ENCODE peak calls at places on chromosomes 6 and 20, in eight cellular contexts. One of them, this sample, is unnamed.

GRCh38 chr6:44920952-44921491 is 407.1 kb upstream of the RUNX2 start:
- DNase-seq in NCI-H1105: no peak
- DNase-seq in central memory CD4-positive, alpha-beta T cell: no peak
- DNase-seq in stimulated activated CD4-positive, alpha-beta T cell treated with anti-CD3 and anti-CD28 coated beads, Interleukin-15, amount 100 ng/mL, for 1 hour: no peak
- DNase-seq in DND-41: no peak
- DNase-seq in glutamatergic neuron: no peak
- DNase-seq in globus pallidus: no peak
- DNase-seq in iPS DF 6.9: no peak
- DNase-seq in this sample: no peak

GRCh38 chr6:135601857-135602256 is 104.3 kb upstream of the AHI1 start:
- DNase-seq in NCI-H1105: no peak
- DNase-seq in central memory CD4-positive, alpha-beta T cell: no peak
- DNase-seq in stimulated activated CD4-positive, alpha-beta T cell treated with anti-CD3 and anti-CD28 coated beads, Interleukin-15, amount 100 ng/mL, for 1 hour: no peak
- DNase-seq in DND-41: no peak
- DNase-seq in glutamatergic neuron: no peak
- DNase-seq in globus pallidus: no peak
- DNase-seq in iPS DF 6.9: no peak
- DNase-seq in this sample: no peak

GRCh38 chr6:163839296-163839695 is 424.8 kb downstream of the QKI start:
- DNase-seq in NCI-H1105: no peak
- DNase-seq in central memory CD4-positive, alpha-beta T cell: no peak
- DNase-seq in stimulated activated CD4-positive, alpha-beta T cell treated with anti-CD3 and anti-CD28 coated beads, Interleukin-15, amount 100 ng/mL, for 1 hour: no peak
- DNase-seq in DND-41: no peak
- DNase-seq in glutamatergic neuron: no peak
- DNase-seq in globus pallidus: no peak
- DNase-seq in iPS DF 6.9: no peak
- DNase-seq in this sample: no peak

GRCh38 chr6:27254566-27254965 is 7.1 kb downstream of the PRSS16 start:
- DNase-seq in NCI-H1105: no peak
- DNase-seq in central memory CD4-positive, alpha-beta T cell: no peak
- DNase-seq in stimulated activated CD4-positive, alpha-beta T cell treated with anti-CD3 and anti-CD28 coated beads, Interleukin-15, amount 100 ng/mL, for 1 hour: no peak
- DNase-seq in DND-41: no peak
- DNase-seq in glutamatergic neuron: no peak
- DNase-seq in globus pallidus: no peak
- DNase-seq in iPS DF 6.9: no peak
- DNase-seq in this sample: no peak

GRCh38 chr20:49156481-49156880 is 31.7 kb downstream of the STAU1 start:
- DNase-seq in NCI-H1105: no peak
- DNase-seq in central memory CD4-positive, alpha-beta T cell: no peak
- DNase-seq in stimulated activated CD4-positive, alpha-beta T cell treated with anti-CD3 and anti-CD28 coated beads, Interleukin-15, amount 100 ng/mL, for 1 hour: no peak
- DNase-seq in DND-41: no peak
- DNase-seq in glutamatergic neuron: no peak
- DNase-seq in globus pallidus: no peak
- DNase-seq in iPS DF 6.9: no peak
- DNase-seq in this sample: no peak

GRCh38 chr6:154937306-154938244 is 57.5 kb upstream of the TIAM2 start:
- DNase-seq in NCI-H1105: no peak
- DNase-seq in central memory CD4-positive, alpha-beta T cell: no peak
- DNase-seq in stimulated activated CD4-positive, alpha-beta T cell treated with anti-CD3 and anti-CD28 coated beads, Interleukin-15, amount 100 ng/mL, for 1 hour: no peak
- DNase-seq in DND-41: no peak
- DNase-seq in glutamatergic neuron: no peak
- DNase-seq in globus pallidus: no peak
- DNase-seq in iPS DF 6.9: no peak
- DNase-seq in this sample: no peak

GRCh38 chr6:11366934-11367637 is 134.6 kb upstream of the NEDD9 start:
- DNase-seq in NCI-H1105: no peak
- DNase-seq in central memory CD4-positive, alpha-beta T cell: no peak
- DNase-seq in stimulated activated CD4-positive, alpha-beta T cell treated with anti-CD3 and anti-CD28 coated beads, Interleukin-15, amount 100 ng/mL, for 1 hour: no peak
- DNase-seq in DND-41: no peak
- DNase-seq in glutamatergic neuron: no peak
- DNase-seq in globus pallidus: no peak
- DNase-seq in iPS DF 6.9: no peak
- DNase-seq in this sample: no peak

GRCh38 chr6:116291701-116292396 is 12.1 kb upstream of the TSPYL1 start:
- DNase-seq in NCI-H1105: no peak
- DNase-seq in central memory CD4-positive, alpha-beta T cell: no peak
- DNase-seq in stimulated activated CD4-positive, alpha-beta T cell treated with anti-CD3 and anti-CD28 coated beads, Interleukin-15, amount 100 ng/mL, for 1 hour: no peak
- DNase-seq in DND-41: no peak
- DNase-seq in glutamatergic neuron: no peak
- DNase-seq in globus pallidus: no peak
- DNase-seq in iPS DF 6.9: no peak
- DNase-seq in this sample: no peak

This sample was measured in SHP77.